ENCODE peak calls at places on chromosomes 4 and X, in six cellular contexts. A, G, J, E, L and Z are unnamed samples.

GRCh38 chr4:46123872-46124755 is at the start of gene GABRG1:
- DNase-seq in A (no peak), G (no peak), J (peak), E (no peak), L (no peak), Z (no peak)

GRCh38 chrX:38089173-38089982 is 83.0 kb downstream of the SYTL5 start:
- DNase-seq in A (no peak), G (no peak), J (no peak), E (no peak), L (no peak), Z (no peak)

GRCh38 chr4:43425206-43425605 is 532.7 kb downstream of the GRXCR1 start:
- DNase-seq in A (no peak), G (no peak), J (no peak), E (no peak), L (no peak), Z (no peak)

GRCh38 chrX:30533261-30533660 is 44.3 kb downstream of the TASL start:
- DNase-seq in A (no peak), G (no peak), J (no peak), E (no peak), L (peak), Z (no peak)

GRCh38 chrX:74537011-74537390 is 77.4 kb downstream of the RLIM start:
- DNase-seq in A (no peak), G (no peak), J (no peak), E (no peak), L (no peak), Z (no peak)

GRCh38 chr4:108693819-108694218 is 43.4 kb downstream of the OSTC start:
- DNase-seq in A (no peak), G (no peak), J (no peak), E (no peak), L (no peak), Z (no peak)

GRCh38 chr4:1171306-1172227 is 816 bp downstream of the SPON2 start:
- DNase-seq in A (no peak), G (peak), J (no peak), E (peak), L (no peak), Z (no peak)

GRCh38 chrX:2484232-2484631 is 16.5 kb downstream of the DHRSX start:
- DNase-seq in A (no peak), G (no peak), J (no peak), E (no peak), L (no peak), Z (no peak)

GRCh38 chr4:30767147-30767546 is 47.0 kb downstream of the PCDH7 start:
- DNase-seq in A (no peak), G (no peak), J (no peak), E (no peak), L (no peak), Z (no peak)

GRCh38 chrX:13721819-13722527 is 12.4 kb downstream of the TRAPPC2 start:
- DNase-seq in A (no peak), G (no peak), J (peak), E (peak), L (no peak), Z (no peak)

GRCh38 chrX:43956034-43956433 is 17.2 kb downstream of the NDP start:
- DNase-seq in A (no peak), G (no peak), J (no peak), E (no peak), L (no peak), Z (no peak)

GRCh38 chrX:10702031-10702430 is 81.6 kb upstream of the MID1 start:
- DNase-seq in A (no peak), G (no peak), J (no peak), E (no peak), L (no peak), Z (no peak)

GRCh38 chr4:165839615-165840333 is 33.3 kb upstream of the TLL1 start:
- DNase-seq in A (peak), G (no peak), J (no peak), E (peak), L (no peak), Z (no peak)

GRCh38 chr4:140497776-140498636 is at the start of gene MGAT4D:
- DNase-seq in A (no peak), G (no peak), J (no peak), E (no peak), L (no peak), Z (no peak)

GRCh38 chr4:76430519-76431388 is 4.3 kb upstream of the SHROOM3 start:
- DNase-seq in A (no peak), G (no peak), J (no peak), E (peak), L (peak), Z (no peak)

GRCh38 chrX:139596068-139596467 is 65.5 kb downstream of the F9 start:
- DNase-seq in A (no peak), G (no peak), J (no peak), E (no peak), L (no peak), Z (no peak)

GRCh38 chrX:18900401-18900976 is 83.4 kb downstream of the PHKA2 start:
- DNase-seq in A (no peak), G (no peak), J (no peak), E (no peak), L (no peak), Z (no peak)

GRCh38 chr4:113293043-113293560 is 243.6 kb downstream of the ANK2 start:
- DNase-seq in A (no peak), G (no peak), J (no peak), E (no peak), L (no peak), Z (no peak)

GRCh38 chr4:48799157-48799556 is 19.1 kb upstream of the FRYL start:
- DNase-seq in A (no peak), G (no peak), J (no peak), E (peak), L (peak), Z (no peak)

GRCh38 chr4:108018038-108018883 is 28.6 kb downstream of the HADH start:
- DNase-seq in A (peak), G (peak), J (peak), E (peak), L (peak), Z (peak)

GRCh38 chr4:170058745-170059144 is 31.0 kb downstream of the AADAT start:
- DNase-seq in A (no peak), G (no peak), J (no peak), E (no peak), L (no peak), Z (no peak)